ENCODE peak calls at places on chromosome 18, in six cellular contexts. Z is AG09309, F is A549, H is adrenal gland, B is cardiac muscle cell, T is hepatocyte. I is an unnamed sample.
A peak's percentile ranks its signal among the peaks of the same experiment; 100 is the strongest.

GRCh38 chr18:75075429-75075841 is 133.5 kb downstream of the PTGR3 start:
- DNase-seq in B (no peak), T (no peak), Z (no peak), H (no peak), F (no peak), I (no peak)

GRCh38 chr18:36349552-36349951 is 52.0 kb downstream of the FHOD3 start:
- DNase-seq in T (peak; percentile 30), B (no peak), F (peak; percentile 53), Z (no peak), H (peak; percentile 38), I (no peak)

GRCh38 chr18:8801263-8801901 is 96.0 kb downstream of the MTCL1 start:
- DNase-seq in T (peak; percentile 56), H (no peak), B (peak; percentile 83), F (peak; percentile 79), Z (peak; percentile 75), I (no peak)

GRCh38 chr18:12307871-12308385 is at the start of gene TUBB6:
- DNase-seq in Z (no peak), H (peak; percentile 72), T (peak; percentile 83), B (peak; percentile 91), F (peak; percentile 38), I (peak; percentile 75)

GRCh38 chr18:63317556-63317946 is 2.0 kb downstream of the BCL2 start:
- DNase-seq in B (no peak), Z (no peak), H (no peak), F (no peak), T (no peak), I (no peak)

GRCh38 chr18:3525870-3526420 is 76.0 kb downstream of the TGIF1 start:
- DNase-seq in H (no peak), Z (no peak), F (no peak), B (peak; percentile 36), T (no peak), I (no peak)

GRCh38 chr18:12271376-12272235 is 17.4 kb downstream of the CIDEA start:
- DNase-seq in H (peak; percentile 80), Z (no peak), T (peak; percentile 91), F (peak; percentile 79), B (peak; percentile 88), I (no peak)

GRCh38 chr18:64407606-64408005 is 258.7 kb upstream of the LINC00305 start:
- DNase-seq in H (no peak), T (no peak), F (no peak), Z (no peak), B (no peak), I (no peak)

GRCh38 chr18:58962331-58962730 is 97.7 kb downstream of the ZNF532 start:
- DNase-seq in T (no peak), B (no peak), F (no peak), H (no peak), Z (no peak), I (no peak)

GRCh38 chr18:12048827-12049175 is 44.8 kb upstream of the ANKRD62 start:
- DNase-seq in F (no peak), T (no peak), Z (no peak), H (no peak), B (peak; percentile 35), I (no peak)

GRCh38 chr18:44884446-44884845 is 203.8 kb downstream of the SETBP1 start:
- DNase-seq in Z (no peak), H (no peak), T (no peak), B (no peak), F (no peak), I (no peak)

GRCh38 chr18:75265872-75266271 is 55.3 kb downstream of the TSHZ1 start:
- DNase-seq in H (no peak), F (no peak), Z (no peak), B (no peak), T (no peak), I (no peak)

GRCh38 chr18:76565238-76566173 is 70.5 kb upstream of the ZNF516 start:
- DNase-seq in T (peak; percentile 89), Z (peak; percentile 91), H (peak; percentile 90), B (peak; percentile 94), F (peak; percentile 34), I (peak; percentile 88)
- H3K4me3 ChIP-seq in T (no peak overlapping the region), Z (peak overlapping the region; percentile 27), H (peak overlapping the region; percentile 52), B (no peak overlapping the region), F (no peak overlapping the region), I (peak overlapping the region; percentile 22)

DNA sequence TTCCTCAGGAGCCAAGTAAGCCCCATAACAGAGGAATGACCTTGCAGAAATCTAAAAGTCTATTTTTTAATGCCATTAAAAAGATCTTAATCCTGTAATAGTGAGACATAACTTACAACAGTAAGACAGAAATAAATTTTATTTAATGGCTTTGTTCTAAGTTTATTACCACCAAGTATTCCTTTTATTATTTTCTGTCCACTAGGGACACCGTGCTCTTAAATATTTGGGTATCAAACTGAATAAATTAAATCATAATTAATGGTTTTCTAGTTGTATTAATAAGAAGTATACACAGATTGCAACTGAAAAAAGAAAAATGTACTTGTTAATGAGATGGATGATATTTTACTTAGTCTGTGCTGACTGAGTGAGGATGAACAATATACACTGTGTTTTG is 3.1 kb upstream of the B4GALT6 start:
- DNase-seq in H (no peak), F (no peak), Z (no peak), B (no peak), T (no peak), I (no peak)
- TF ChIP-seq CTCF in H (no peak), F (no peak), Z (no peak), B (peak; percentile 24), T (no peak), I (peak; percentile 15)

GRCh38 chr18:10044054-10044453 is 130.2 kb downstream of the VAPA start:
- DNase-seq in F (no peak), H (no peak), T (no peak), Z (no peak), B (no peak), I (no peak)

GRCh38 chr18:10040287-10041011 is 126.6 kb downstream of the VAPA start:
- DNase-seq in F (no peak), B (peak; percentile 89), Z (no peak), T (peak; percentile 67), H (peak; percentile 47), I (no peak)

GRCh38 chr18:10038268-10038667 is 124.5 kb downstream of the VAPA start:
- DNase-seq in B (no peak), T (no peak), F (no peak), H (peak; percentile 31), Z (no peak), I (no peak)

GRCh38 chr18:10042492-10042891 is 128.7 kb downstream of the VAPA start:
- DNase-seq in F (no peak), T (no peak), B (peak; percentile 38), H (peak; percentile 21), Z (no peak), I (no peak)

GRCh38 chr18:10041180-10041579 is 127.4 kb downstream of the VAPA start:
- DNase-seq in B (peak; percentile 95), T (peak; percentile 70), H (peak; percentile 64), Z (no peak), F (no peak), I (no peak)
- H3K4me3 ChIP-seq in B (no peak overlapping the region), T (no peak overlapping the region), H (no peak overlapping the region), Z (no peak overlapping the region), F (no peak overlapping the region), I (no peak overlapping the region)

DNA sequence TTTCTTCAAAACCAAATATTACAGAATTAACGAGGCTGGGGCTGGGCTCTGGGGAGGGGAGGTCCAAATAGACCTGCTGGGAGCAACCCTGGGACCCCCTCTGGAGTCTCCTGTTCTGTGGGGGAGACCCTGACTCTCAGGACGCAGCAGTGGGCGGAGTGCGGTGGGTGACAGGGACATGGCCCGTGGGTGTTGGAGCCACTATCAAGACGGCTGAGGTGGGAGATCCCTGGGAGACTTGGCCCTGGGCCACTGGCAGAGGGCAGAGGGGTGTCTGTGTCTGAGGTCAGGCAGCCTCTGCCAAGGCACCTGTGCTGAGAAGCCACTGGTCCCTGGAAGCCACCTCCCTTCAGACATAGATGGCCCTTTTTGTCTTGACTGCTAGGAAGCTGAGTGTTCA is 79.5 kb upstream of the CTDP1 start:
- DNase-seq in B (no peak), F (no peak), H (no peak), T (no peak), Z (no peak), I (peak; percentile 47)
- TF ChIP-seq CTCF in B (no peak), F (no peak), H (no peak), T (no peak), Z (no peak), I (no peak)

I was measured in RWPE2.